ENCODE peak calls at places on chromosomes 3 and 15, in six cellular contexts. M is breast epithelium; O is lower lobe of right lung; F is heart right ventricle; P is psoas muscle; Y is CD8-positive, alpha-beta T cell. Q is an unnamed sample.

GRCh38 chr3:140206196-140207040 is 271.4 kb downstream of the CLSTN2 start:
- DNase-seq in M (no peak), O (no peak), F (peak; percentile 17), P (no peak), Y (no peak), Q (no peak)

GRCh38 chr15:40843885-40844542 is at the start of gene SPINT1:
- DNase-seq in M (peak; percentile 77), O (peak; percentile 77), F (no peak), P (no peak), Y (peak; percentile 13), Q (no peak)

GRCh38 chr3:191345334-191345733 is 15.0 kb upstream of the UTS2B start:
- DNase-seq in M (no peak), O (no peak), F (no peak), P (no peak), Y (no peak), Q (no peak)

GRCh38 chr15:71043373-71043772 is 71.9 kb upstream of the THSD4 start:
- DNase-seq in M (no peak), O (no peak), F (no peak), P (no peak), Y (no peak), Q (no peak)

GRCh38 chr3:100144255-100144866 is 30.1 kb upstream of the FILIP1L start:
- DNase-seq in M (no peak), O (no peak), F (no peak), P (no peak), Y (no peak), Q (no peak)

GRCh38 chr15:39291036-39291435 is 289.8 kb upstream of the THBS1 start:
- DNase-seq in M (no peak), O (no peak), F (no peak), P (no peak), Y (no peak), Q (no peak)

GRCh38 chr3:94544131-94544530 is 481.3 kb downstream of the NSUN3 start:
- DNase-seq in M (no peak), O (no peak), F (no peak), P (no peak), Y (no peak), Q (no peak)

GRCh38 chr3:13045904-13046568 is 27.2 kb downstream of the IQSEC1 start:
- DNase-seq in M (no peak), O (peak; percentile 58), F (peak; percentile 23), P (no peak), Y (no peak), Q (no peak)

GRCh38 chr3:51942603-51943450 is 664 bp downstream of the PARP3 start:
- DNase-seq in M (no peak), O (peak; percentile 73), F (peak; percentile 62), P (peak; percentile 71), Y (peak; percentile 45), Q (peak; percentile 54)

GRCh38 chr15:96064351-96064756 is 266.1 kb upstream of the NR2F2 start:
- DNase-seq in M (no peak), O (no peak), F (no peak), P (no peak), Y (no peak), Q (no peak)

GRCh38 chr3:62246094-62246493 is 127.3 kb downstream of the FEZF2 start:
- DNase-seq in M (no peak), O (no peak), F (no peak), P (no peak), Y (no peak), Q (no peak)

GRCh38 chr3:71495708-71496472 is 87.6 kb downstream of the FOXP1 start:
- DNase-seq in M (no peak), O (no peak), F (no peak), P (no peak), Y (no peak), Q (no peak)

GRCh38 chr3:76107935-76108570 is 322.7 kb upstream of the ZNF717 start:
- DNase-seq in M (no peak), O (no peak), F (no peak), P (no peak), Y (no peak), Q (no peak)

GRCh38 chr15:60223161-60223560 is 174.6 kb downstream of the ANXA2 start:
- DNase-seq in M (peak; percentile 55), O (no peak), F (no peak), P (no peak), Y (no peak), Q (no peak)

GRCh38 chr15:45253330-45253729 is 1.3 kb downstream of the SLC28A2 start:
- DNase-seq in M (no peak), O (no peak), F (no peak), P (no peak), Y (no peak), Q (no peak)

GRCh38 chr15:57703387-57703786 is 3.1 kb upstream of the POLR2M start:
- DNase-seq in M (no peak), O (no peak), F (no peak), P (no peak), Y (peak; percentile 10), Q (no peak)

GRCh38 chr3:169641167-169641566 is 22.3 kb downstream of the MECOM start:
- DNase-seq in M (no peak), O (no peak), F (no peak), P (no peak), Y (no peak), Q (no peak)

GRCh38 chr3:194485471-194485875 is 1.3 kb downstream of the ATP13A3 start:
- DNase-seq in M (no peak), O (no peak), F (no peak), P (no peak), Y (no peak), Q (no peak)

GRCh38 chr15:70584838-70585706 is 178.3 kb downstream of the UACA start:
- DNase-seq in M (no peak), O (no peak), F (no peak), P (peak; percentile 18), Y (peak; percentile 68), Q (no peak)

GRCh38 chr3:196903740-196904139 is 36.0 kb downstream of the SENP5 start:
- DNase-seq in M (no peak), O (no peak), F (no peak), P (no peak), Y (no peak), Q (no peak)

GRCh38 chr3:141680620-141681389 is 57.3 kb upstream of the RNF7 start:
- DNase-seq in M (no peak), O (no peak), F (peak; percentile 62), P (peak; percentile 21), Y (no peak), Q (peak; percentile 27)

GRCh38 chr15:70100495-70101331 is 3.0 kb upstream of the TLE3 start:
- DNase-seq in M (no peak), O (peak; percentile 72), F (no peak), P (peak; percentile 60), Y (peak; percentile 68), Q (peak; percentile 39)

GRCh38 chr3:149581681-149582349 is 76.0 kb downstream of the WWTR1 start:
- DNase-seq in M (no peak), O (no peak), F (no peak), P (peak; percentile 52), Y (no peak), Q (no peak)

GRCh38 chr15:84634228-84634837 is 19.8 kb downstream of the WDR73 start:
- DNase-seq in M (no peak), O (no peak), F (no peak), P (no peak), Y (no peak), Q (no peak)

GRCh38 chr3:83934208-83935150 is 1024.3 kb upstream of the CADM2 start:
- DNase-seq in M (no peak), O (no peak), F (no peak), P (no peak), Y (no peak), Q (no peak)

GRCh38 chr15:96359772-96360498 is 29.4 kb downstream of the NR2F2 start:
- DNase-seq in M (no peak), O (no peak), F (no peak), P (no peak), Y (no peak), Q (no peak)

GRCh38 chr3:147977001-147977400 is 567.8 kb downstream of the ZIC1 start:
- DNase-seq in M (no peak), O (no peak), F (no peak), P (no peak), Y (no peak), Q (no peak)
- H3K27me3 ChIP-seq in M (no peaks in the 10 kb centered on the region), O (no peaks in the 10 kb centered on the region), F (no peaks in the 10 kb centered on the region), P (no peaks in the 10 kb centered on the region), Y (no peaks in the 10 kb centered on the region), Q (no peaks in the 10 kb centered on the region)

GRCh38 chr3:126704494-126705214 is 614 bp downstream of the CHCHD6 start:
- DNase-seq in M (no peak), O (no peak), F (no peak), P (no peak), Y (no peak), Q (no peak)
- H3K27ac ChIP-seq in M (no peak overlapping the region), O (peak overlapping the region; percentile 44), F (peak overlapping the region; percentile 33), P (no peak overlapping the region), Y (peak overlapping the region; percentile 36), Q (peak overlapping the region; percentile 47)

GRCh38 chr3:183277260-183277659 is 24.2 kb downstream of the B3GNT5 start:
- DNase-seq in M (no peak), O (no peak), F (no peak), P (no peak), Y (no peak), Q (no peak)
- H3K27me3 ChIP-seq in M (no peaks in the 10 kb centered on the region), O (no peaks in the 10 kb centered on the region), F (no peaks in the 10 kb centered on the region), P (no peaks in the 10 kb centered on the region), Y (no peaks in the 10 kb centered on the region), Q (no peaks in the 10 kb centered on the region)

GRCh38 chr3:69328903-69329302 is 57.0 kb downstream of the FRMD4B start:
- DNase-seq in M (no peak), O (no peak), F (no peak), P (no peak), Y (no peak), Q (no peak)

GRCh38 chr3:69325151-69325550 is 60.7 kb downstream of the FRMD4B start:
- DNase-seq in M (no peak), O (no peak), F (no peak), P (no peak), Y (no peak), Q (no peak)

GRCh38 chr3:69328103-69328755 is 57.7 kb downstream of the FRMD4B start:
- DNase-seq in M (no peak), O (no peak), F (no peak), P (no peak), Y (no peak), Q (no peak)

GRCh38 chr3:69324362-69325025 is 61.4 kb downstream of the FRMD4B start:
- DNase-seq in M (no peak), O (no peak), F (no peak), P (no peak), Y (no peak), Q (no peak)

DNA sequence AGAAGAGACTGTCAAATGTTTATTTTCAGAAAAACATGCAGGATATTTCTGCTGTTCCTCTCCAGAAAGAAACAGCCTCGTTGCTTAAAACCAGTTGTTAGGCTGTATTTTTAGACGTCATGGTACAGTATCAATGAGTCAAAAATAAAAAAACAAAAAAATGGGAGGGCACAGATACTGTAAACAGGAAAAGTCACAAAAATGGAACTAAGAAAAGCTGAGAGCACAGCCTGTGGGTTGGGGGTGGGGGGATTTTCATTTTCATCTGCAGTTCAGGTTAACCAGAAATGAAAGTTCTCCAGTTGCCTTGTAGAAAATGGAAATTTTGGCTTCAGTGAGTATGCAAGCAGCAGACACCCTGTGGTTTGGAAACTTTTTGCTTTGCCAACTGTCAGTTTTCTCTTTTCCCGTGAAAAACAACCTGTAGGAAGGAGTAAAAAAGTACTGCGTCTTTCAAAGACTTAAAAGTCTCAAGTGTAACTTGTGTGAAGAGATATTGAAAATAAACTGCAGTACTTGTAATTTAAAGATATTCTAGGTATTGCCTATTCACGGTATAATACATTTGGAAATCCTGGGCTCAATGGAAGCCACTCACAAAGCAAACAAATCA is 59.0 kb downstream of the FRMD4B start:
- DNase-seq in M (no peak), O (no peak), F (peak; percentile 21), P (no peak), Y (no peak), Q (no peak)
- H3K27ac ChIP-seq in M (no peak overlapping the region), O (peak overlapping the region; percentile 15), F (no peak overlapping the region), P (no peak overlapping the region), Y (no peak overlapping the region), Q (peak overlapping the region; percentile 57)

GRCh38 chr3:36750737-36751136 is 13.6 kb downstream of the DCLK3 start:
- DNase-seq in M (no peak), O (no peak), F (no peak), P (no peak), Y (no peak), Q (no peak)
- H3K27me3 ChIP-seq in M (no peaks in the 10 kb centered on the region), O (no peaks in the 10 kb centered on the region), F (peaks cover 8% of the 10 kb centered on the region), P (no peaks in the 10 kb centered on the region), Y (peaks cover 3% of the 10 kb centered on the region), Q (peaks cover 3% of the 10 kb centered on the region)

Q was measured in left ventricle myocardium inferior.